ENCODE peak calls at places on chromosomes 11 and 22, in eight cellular contexts. C is brain microvascular endothelial cell, S is cardiac muscle cell, J is tibial artery, F is endothelial cell of umbilical vein, G is spleen, Q is left ventricle myocardium inferior, K is heart left ventricle. A is an unnamed sample.

GRCh38 chr11:23502389-23502788 is 642.1 kb upstream of the CCDC179 start:
- DNase-seq in S (no peak), G (no peak), F (no peak), K (no peak), Q (no peak), J (no peak), C (no peak), A (no peak)

GRCh38 chr11:73969991-73970800 is 12.4 kb downstream of the UCP2 start:
- DNase-seq in F (no peak), C (no peak), Q (no peak), G (peak), J (no peak), S (no peak), K (no peak), A (no peak)

GRCh38 chr11:115959098-115959497 is 454.9 kb upstream of the CADM1 start:
- DNase-seq in G (no peak), C (no peak), K (no peak), Q (no peak), S (no peak), F (no peak), J (no peak), A (no peak)

GRCh38 chr11:46649180-46649738 is 31.9 kb downstream of the ATG13 start:
- DNase-seq in C (peak), F (peak), S (peak), J (peak), Q (peak), K (no peak), G (no peak), A (peak)

GRCh38 chr11:78423241-78423640 is 5.6 kb upstream of the GAB2 start:
- DNase-seq in F (no peak), S (no peak), J (no peak), G (no peak), C (no peak), K (no peak), Q (no peak), A (no peak)

GRCh38 chr22:31818481-31819392 is 64.9 kb downstream of the DEPDC5 start:
- DNase-seq in Q (no peak), K (no peak), J (no peak), S (peak), C (peak), F (no peak), G (no peak), A (no peak)

GRCh38 chr11:62444835-62445234 is 26.0 kb downstream of the SCGB1A1 start:
- DNase-seq in K (no peak), J (no peak), S (no peak), F (no peak), G (no peak), Q (no peak), C (no peak), A (no peak)

GRCh38 chr22:30826670-30827355 is 132.1 kb downstream of the OSBP2 start:
- DNase-seq in F (no peak), Q (no peak), C (no peak), S (no peak), J (no peak), G (no peak), K (no peak), A (no peak)

DNA sequence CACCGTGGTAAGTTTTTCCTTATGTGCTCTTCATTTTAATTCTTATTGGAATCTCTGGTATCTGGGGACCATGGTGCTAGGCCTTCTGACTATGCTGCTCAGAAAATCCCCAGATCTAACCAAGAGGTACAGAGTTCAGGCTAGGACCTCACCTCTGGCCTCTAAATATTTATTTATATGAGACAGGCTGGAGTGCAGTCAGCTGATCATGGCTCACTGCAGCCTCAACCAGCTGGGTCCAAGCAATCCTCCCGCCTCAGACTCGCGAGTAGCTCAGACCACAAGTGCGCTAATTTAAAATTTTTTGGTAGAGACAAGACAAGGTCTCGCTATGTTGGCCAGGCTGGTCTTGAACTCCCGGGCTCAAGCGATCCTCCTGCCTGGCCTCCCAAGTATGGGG is 38.4 kb downstream of the PKNOX2 start:
- DNase-seq in Q (no peak), K (no peak), C (no peak), S (no peak), J (no peak), F (no peak), G (peak), A (no peak)
- H3K27ac ChIP-seq in Q (no peak), K (no peak), C (no peak), S (no peak), J (no peak), F (no peak), G (no peak), A (peak)

GRCh38 chr22:27795053-27795452 is 6.5 kb downstream of the MN1 start:
- DNase-seq in K (no peak), C (no peak), Q (no peak), F (no peak), J (no peak), G (no peak), S (no peak), A (no peak)
- H3K4me3 ChIP-seq in K (peak), C (peak), Q (peak), F (no peak), J (peak), G (no peak), S (peak), A (no peak)

GRCh38 chr11:29184939-29185890 is 831.6 kb downstream of the KCNA4 start:
- DNase-seq in J (no peak), K (no peak), C (peak), F (no peak), S (peak), Q (no peak), G (no peak), A (no peak)
- H3K27ac ChIP-seq in J (no peak), K (no peak), C (peak), F (no peak), S (no peak), Q (no peak), G (no peak), A (no peak)

DNA sequence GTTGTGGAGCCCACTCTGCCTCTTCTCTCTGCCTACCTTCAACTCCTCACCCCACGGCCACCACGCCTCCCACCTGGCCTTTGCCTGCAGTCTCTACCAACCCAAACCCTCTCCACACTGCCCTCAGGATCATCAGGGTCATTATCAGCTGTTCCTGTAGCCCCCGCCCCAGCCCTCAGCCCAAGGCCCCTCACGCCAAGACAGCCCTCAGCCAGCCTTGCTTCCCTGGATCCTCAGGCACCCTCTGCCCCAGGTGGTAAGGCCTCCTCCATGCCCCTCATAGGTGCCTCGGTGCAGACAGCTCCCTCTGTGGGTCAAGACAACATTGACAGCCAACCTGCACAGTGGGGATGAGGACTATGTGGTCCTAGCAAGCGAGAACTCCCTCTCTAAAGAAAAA is 1.7 kb downstream of the SBF1 start:
- DNase-seq in G (peak), J (no peak), K (no peak), S (no peak), F (no peak), Q (no peak), C (no peak), A (no peak)
- H3K4me3 ChIP-seq in G (peak), J (peak), K (no peak), S (no peak), F (no peak), Q (peak), C (no peak), A (peak)

GRCh38 chr22:49967333-49968241 is 7.0 kb downstream of the PIM3 start:
- DNase-seq in C (no peak), G (peak), S (peak), J (peak), K (peak), F (no peak), Q (peak), A (peak)
- H3K27ac ChIP-seq in C (no peak), G (peak), S (peak), J (peak), K (peak), F (no peak), Q (peak), A (peak)

DNA sequence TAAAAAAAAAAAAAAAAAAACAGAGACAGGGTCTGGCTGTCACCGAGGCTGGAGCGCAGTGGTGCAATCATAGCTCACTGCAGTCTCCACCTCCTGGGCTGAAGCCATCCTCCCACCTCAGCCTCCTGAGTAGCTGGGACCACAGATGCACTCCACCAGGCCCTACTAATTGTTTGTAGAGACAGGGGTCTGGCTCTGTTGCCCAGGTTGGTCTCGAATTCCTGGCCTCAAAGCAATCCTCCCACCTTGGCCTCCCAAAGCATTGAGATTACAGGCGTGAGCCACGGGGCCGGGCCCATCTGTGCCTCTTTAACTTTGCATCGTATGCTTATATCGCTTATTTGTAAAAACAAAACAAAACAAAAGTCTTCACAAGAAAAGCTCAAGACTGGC is 3.1 kb downstream of the CPT1A start:
- DNase-seq in J (peak), S (peak), K (no peak), F (peak), C (no peak), G (no peak), Q (no peak), A (no peak)
- H3K4me3 ChIP-seq in J (peak), S (peak), K (peak), F (peak), C (peak), G (peak), Q (peak), A (peak)

GRCh38 chr22:46354993-46355305 is 19.4 kb downstream of the TRMU start:
- DNase-seq in S (no peak), K (no peak), J (no peak), G (no peak), C (no peak), F (no peak), Q (no peak), A (no peak)

GRCh38 chr22:46352691-46353386 is 17.3 kb downstream of the TRMU start:
- DNase-seq in C (peak), Q (peak), G (peak), F (no peak), S (peak), K (peak), J (no peak), A (peak)

GRCh38 chr22:46352276-46352675 is 16.8 kb downstream of the TRMU start:
- DNase-seq in G (no peak), Q (no peak), S (no peak), J (no peak), K (peak), C (no peak), F (no peak), A (no peak)

GRCh38 chr22:46354176-46354992 is 18.9 kb downstream of the TRMU start:
- DNase-seq in Q (no peak), J (no peak), G (no peak), C (no peak), K (peak), F (no peak), S (no peak), A (no peak)

DNA sequence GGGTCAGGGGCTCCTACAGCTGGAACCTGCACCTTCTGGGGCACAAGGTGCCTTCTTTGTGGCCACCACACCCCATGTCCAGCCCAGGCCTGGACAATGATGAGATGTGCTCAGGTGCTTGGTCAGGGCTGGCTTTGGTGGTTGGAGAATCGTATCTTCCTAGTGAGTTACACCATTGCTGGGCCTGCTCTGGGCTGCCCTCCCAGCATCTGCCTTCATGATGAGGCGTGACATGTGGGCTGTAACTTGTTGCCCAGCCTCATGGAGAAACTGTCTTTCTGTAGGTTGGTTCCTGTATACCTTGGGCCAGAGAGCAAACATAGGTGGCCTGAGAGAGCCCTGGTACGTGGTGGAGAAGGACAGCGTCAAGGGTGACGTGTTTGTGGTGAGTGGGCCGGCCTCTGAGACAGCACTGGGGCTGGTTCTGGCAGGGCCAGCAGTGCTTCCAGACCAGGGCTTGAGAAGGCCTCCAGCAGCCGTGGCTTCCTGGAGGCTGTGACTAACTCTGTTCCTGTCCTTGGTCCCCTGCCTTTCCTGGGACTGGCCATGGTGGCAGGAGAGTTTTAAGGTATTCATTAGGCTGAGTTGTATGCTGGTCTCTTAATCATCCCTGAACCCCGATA is 18.1 kb downstream of the TRMU start:
- DNase-seq in F (no peak), G (no peak), S (no peak), K (peak), C (no peak), J (no peak), Q (no peak), A (no peak)
- H3K27ac ChIP-seq in F (no peak), G (no peak), S (peak), K (peak), C (no peak), J (no peak), Q (peak), A (peak)

DNA sequence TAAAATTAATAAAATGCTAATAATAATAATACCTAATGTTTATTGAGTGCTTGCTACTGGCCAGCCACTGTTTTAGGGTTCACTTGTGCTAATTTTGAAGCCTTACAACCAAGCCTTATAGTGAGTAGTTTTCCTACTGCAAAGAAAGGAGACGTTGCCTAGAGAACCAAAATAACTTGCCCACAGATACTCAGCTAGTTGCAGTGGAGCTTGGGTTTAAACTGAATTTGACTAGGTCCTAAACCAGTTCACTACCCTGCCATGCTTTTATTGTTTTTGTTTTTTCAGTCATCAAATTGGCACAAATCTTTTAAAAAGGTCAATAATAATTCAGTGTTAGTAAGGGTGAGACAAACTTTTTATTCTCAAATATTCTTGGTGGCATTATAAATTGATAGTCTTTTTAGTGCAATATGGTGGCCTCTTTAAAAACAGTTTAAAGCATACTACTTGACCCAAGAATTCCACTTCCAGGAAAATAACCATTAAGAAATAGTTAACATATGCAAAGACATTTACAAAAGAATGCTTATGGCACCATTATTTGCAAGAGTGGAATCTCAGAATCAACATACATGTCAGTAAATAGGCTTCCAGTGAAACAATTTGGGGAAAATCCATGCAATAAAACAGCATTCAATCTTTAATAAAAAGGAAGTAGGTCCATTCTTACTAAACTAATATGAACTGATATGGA is 90.2 kb downstream of the OPCML start:
- DNase-seq in J (no peak), F (no peak), K (no peak), S (no peak), Q (no peak), G (no peak), C (no peak), A (no peak)
- H3K4me3 ChIP-seq in J (no peak), F (no peak), K (no peak), S (no peak), Q (no peak), G (no peak), C (no peak), A (no peak)